ENCODE peak calls at places on chromosomes 4 and X, in four cellular contexts. B is heart right ventricle, P is lower lobe of right lung, A is astrocyte. T is an unnamed sample. For H3K4me1, the result is how much of the 10 kb centered on the place peaks cover.

GRCh38 chr4:24971192-24971591 is 58.4 kb upstream of the CCDC149 start:
- DNase-seq in B (no peak), A (no peak), P (no peak), T (no peak)

GRCh38 chrX:26562156-26562555 is 346.2 kb downstream of the MAGEB5 start:
- DNase-seq in B (no peak), A (no peak), P (no peak), T (no peak)

GRCh38 chr4:115053313-115053712 is 60.1 kb downstream of the NDST4 start:
- DNase-seq in P (no peak), A (no peak), B (no peak), T (no peak)

GRCh38 chr4:13615162-13615561 is 12.4 kb downstream of the BOD1L1 start:
- DNase-seq in A (no peak), B (no peak), P (no peak), T (no peak)

GRCh38 chr4:78369691-78370090 is 181.9 kb upstream of the ANXA3 start:
- DNase-seq in P (no peak), B (no peak), A (peak), T (no peak)

GRCh38 chr4:101022151-101023024 is 324.9 kb downstream of the PPP3CA start:
- DNase-seq in A (peak), B (no peak), P (no peak), T (no peak)

GRCh38 chr4:98027827-98028226 is 115.4 kb downstream of the STPG2 start:
- DNase-seq in A (peak), B (no peak), P (no peak), T (no peak)

GRCh38 chr4:108830509-108831244 is 67.8 kb upstream of the ETNPPL start:
- DNase-seq in B (peak), A (no peak), P (peak), T (no peak)

GRCh38 chrX:118226060-118226428 is 109.4 kb upstream of the KLHL13 start:
- DNase-seq in A (peak), B (no peak), P (no peak), T (no peak)

GRCh38 chrX:153495362-153495751 is 577 bp downstream of the BGN start:
- DNase-seq in P (no peak), A (no peak), B (no peak), T (no peak)

GRCh38 chr4:88823058-88823919 is 125.7 kb upstream of the NAP1L5 start:
- DNase-seq in P (peak), A (peak), B (peak), T (peak)

GRCh38 chr4:176467011-176467410 is 147.2 kb downstream of the SPCS3 start:
- DNase-seq in A (peak), B (no peak), P (no peak), T (no peak)

GRCh38 chr4:109007976-109008375 is 245.1 kb upstream of the ETNPPL start:
- DNase-seq in A (no peak), P (no peak), B (no peak), T (no peak)

GRCh38 chr4:165418116-165418515 is 39.3 kb downstream of the CPE start:
- DNase-seq in B (no peak), A (no peak), P (no peak), T (no peak)

GRCh38 chr4:7147661-7148310 is 44.6 kb upstream of the SORCS2 start:
- DNase-seq in B (no peak), A (no peak), P (no peak), T (no peak)

GRCh38 chrX:63761639-63762038 is 23.4 kb downstream of the ARHGEF9 start:
- DNase-seq in P (no peak), B (no peak), A (no peak), T (no peak)

GRCh38 chr4:39526810-39527295 is 386 bp downstream of the UGDH start:
- DNase-seq in A (peak), B (peak), P (no peak), T (peak)

GRCh38 chrX:74606342-74606741 is 8.1 kb downstream of the RLIM start:
- DNase-seq in P (no peak), A (no peak), B (no peak), T (no peak)

GRCh38 chr4:84032372-84032771 is 466.7 kb downstream of the NKX6-1 start:
- DNase-seq in B (no peak), A (no peak), P (no peak), T (no peak)

GRCh38 chr4:78247541-78248285 is 190.6 kb downstream of the FRAS1 start:
- DNase-seq in A (no peak), P (no peak), B (no peak), T (no peak)

GRCh38 chr4:37715889-37716402 is 29.8 kb upstream of the RELL1 start:
- DNase-seq in B (peak), P (no peak), A (peak), T (no peak)

GRCh38 chrX:21666679-21667078 is 8.5 kb upstream of the KLHL34 start:
- DNase-seq in A (peak), P (no peak), B (no peak), T (no peak)

GRCh38 chr4:184762100-184762499 is 28.2 kb upstream of the CENPU start:
- DNase-seq in P (no peak), B (no peak), A (no peak), T (peak)

GRCh38 chr4:80207172-80207583 is 9.9 kb downstream of the PRDM8 start:
- DNase-seq in B (no peak), P (no peak), A (no peak), T (no peak)

GRCh38 chr4:94463771-94464170 is 12.0 kb downstream of the PDLIM5 start:
- DNase-seq in B (no peak), A (no peak), P (no peak), T (no peak)

GRCh38 chr4:40199179-40199670 is 2.4 kb downstream of the RHOH start:
- DNase-seq in B (no peak), A (no peak), P (no peak), T (no peak)

GRCh38 chrX:153491351-153492152 is 3.2 kb upstream of the BGN start:
- DNase-seq in P (no peak), A (no peak), B (no peak), T (no peak)

GRCh38 chr4:123248260-123248659 is 148.3 kb upstream of the SPRY1 start:
- DNase-seq in P (no peak), A (no peak), B (no peak), T (no peak)

GRCh38 chr4:71411976-71412375 is 73.2 kb downstream of the SLC4A4 start:
- DNase-seq in B (no peak), P (no peak), A (peak), T (no peak)

GRCh38 chrX:64206556-64207162 is 1.2 kb upstream of the AMER1 start:
- DNase-seq in B (peak), P (peak), A (no peak), T (no peak)

GRCh38 chrX:10098235-10098819 is 58.4 kb upstream of the CLCN4 start:
- DNase-seq in B (no peak), A (no peak), P (no peak), T (peak)
- H3K4me1 ChIP-seq in B (under half), A (under half), P (under half), T (under half)

DNA sequence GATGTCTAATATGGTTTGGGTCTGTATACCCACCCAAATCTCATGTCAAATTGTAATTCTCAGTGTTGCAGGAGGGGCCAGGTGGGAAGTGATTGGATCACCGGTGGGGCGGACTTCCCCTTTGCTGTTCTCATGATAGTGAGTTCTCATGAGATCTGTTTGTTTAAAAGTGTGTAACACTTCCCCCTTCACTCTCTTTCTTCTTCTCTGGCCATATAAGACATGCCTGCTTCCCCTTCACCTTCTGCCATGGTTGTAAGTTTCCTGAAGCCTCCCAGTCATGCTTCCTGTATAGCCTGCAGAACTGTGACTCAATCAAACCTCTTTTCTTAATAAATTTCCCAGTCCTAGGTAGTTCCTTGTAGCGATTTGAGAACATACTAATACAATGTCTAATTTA is 19.7 kb upstream of the SCRG1 start:
- DNase-seq in P (no peak), B (no peak), A (no peak), T (no peak)
- H3K4me1 ChIP-seq in P (under half), B (under half), A (under half), T (under half)

GRCh38 chr4:3043272-3044020 is 30.9 kb downstream of the HTT-AS start:
- DNase-seq in B (no peak), P (no peak), A (no peak), T (no peak)
- H3K4me1 ChIP-seq in B (under half), P (under half), A (under half), T (under half)

DNA sequence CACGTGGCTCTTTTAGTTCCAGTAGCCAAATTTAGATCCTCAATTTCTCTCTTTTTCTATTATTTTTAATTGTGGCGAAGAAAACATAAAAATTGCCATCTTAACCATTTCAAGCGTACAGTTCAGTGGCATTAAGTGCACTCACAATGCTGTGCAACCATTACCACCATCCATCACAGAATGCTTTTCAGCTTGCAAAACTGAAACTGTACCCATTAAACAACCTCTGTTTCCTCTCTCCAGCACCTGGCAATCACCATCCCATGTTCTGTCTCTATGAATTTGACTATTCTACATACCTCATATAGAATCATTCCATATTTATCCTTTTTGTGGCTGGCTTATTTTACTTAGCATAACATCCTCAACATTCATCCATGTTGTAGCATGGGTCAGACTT is 74.9 kb downstream of the METTL14 start:
- DNase-seq in A (no peak), B (no peak), P (no peak), T (no peak)
- H3K4me1 ChIP-seq in A (under half), B (half or more), P (under half), T (under half)

DNA sequence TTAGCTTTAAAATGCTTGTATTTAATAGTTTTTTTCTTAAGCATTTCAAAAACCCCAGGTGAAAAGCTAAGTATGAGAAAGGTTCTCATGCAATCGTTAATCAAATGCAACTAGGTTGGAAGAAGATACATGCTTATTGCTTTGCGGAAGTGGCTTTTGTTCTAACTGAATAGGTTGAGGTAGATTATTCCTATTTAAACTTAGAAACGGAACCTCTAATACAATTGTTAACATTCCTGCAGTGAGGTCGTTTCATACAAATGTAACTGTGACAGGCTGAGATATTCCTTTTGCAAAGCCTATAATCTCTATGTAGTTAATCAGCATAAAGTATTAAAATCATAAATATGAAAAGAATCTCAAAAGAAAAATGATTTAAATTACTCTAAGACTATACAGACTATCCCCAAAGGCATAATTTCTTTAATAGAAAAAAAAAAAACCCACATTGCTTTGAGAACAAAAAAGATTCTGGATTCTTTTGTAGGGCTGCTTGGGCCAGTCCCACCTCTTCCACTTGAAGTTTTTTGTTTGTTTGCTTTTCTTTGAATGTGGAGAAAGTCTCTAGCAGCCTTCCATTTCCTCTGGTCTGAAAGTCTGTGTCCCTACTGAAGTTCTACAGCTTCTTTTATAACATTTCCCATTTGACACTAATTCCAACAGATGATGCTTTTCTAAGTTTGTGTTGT is 25.6 kb upstream of the SORBS2 start:
- DNase-seq in A (no peak), B (no peak), P (no peak), T (no peak)
- H3K4me1 ChIP-seq in A (under half), B (half or more), P (under half), T (under half)